ENCODE peak calls at places on chromosomes 11 and 22, in ten cellular contexts. B, P, R, H, W, V, O, K, C and Q are unnamed samples.
A peak's percentile ranks its signal among the peaks of the same experiment; 100 is the strongest.

GRCh38 chr11:2077061-2077802 is 62.0 kb downstream of the IGF2 start:
- DNase-seq in B (no peak), P (no peak), R (no peak), H (no peak), W (no peak), V (peak; percentile 58), O (no peak), K (peak; percentile 32), C (peak; percentile 22), Q (no peak)

GRCh38 chr11:31770011-31770410 is 41.1 kb downstream of the PAX6 start:
- DNase-seq in B (no peak), P (no peak), R (no peak), H (no peak), W (no peak), V (no peak), O (no peak), K (no peak), C (no peak), Q (no peak)

GRCh38 chr11:9754041-9754471 is 90.2 kb downstream of the SWAP70 start:
- DNase-seq in B (no peak), P (no peak), R (no peak), H (no peak), W (no peak), V (no peak), O (no peak), K (peak; percentile 26), C (peak; percentile 39), Q (no peak)

GRCh38 chr11:31779268-31779879 is 31.7 kb downstream of the PAX6 start:
- DNase-seq in B (peak; percentile 50), P (no peak), R (no peak), H (no peak), W (no peak), V (no peak), O (no peak), K (no peak), C (peak; percentile 73), Q (no peak)

GRCh38 chr11:107307991-107308390 is 149.6 kb downstream of the CWF19L2 start:
- DNase-seq in B (no peak), P (no peak), R (no peak), H (no peak), W (no peak), V (no peak), O (no peak), K (no peak), C (no peak), Q (no peak)

GRCh38 chr11:85947431-85948272 is 92.5 kb downstream of the CCDC83 start:
- DNase-seq in B (peak; percentile 69), P (no peak), R (no peak), H (no peak), W (no peak), V (peak; percentile 43), O (no peak), K (peak; percentile 67), C (peak; percentile 94), Q (peak; percentile 49)

GRCh38 chr11:47348859-47349258 is 3.6 kb downstream of the MYBPC3 start:
- DNase-seq in B (no peak), P (no peak), R (no peak), H (no peak), W (peak; percentile 36), V (peak; percentile 12), O (no peak), K (no peak), C (peak; percentile 18), Q (no peak)

GRCh38 chr22:45031629-45032403 is 22.0 kb upstream of the PHF21B start:
- DNase-seq in B (no peak), P (no peak), R (no peak), H (no peak), W (no peak), V (no peak), O (no peak), K (no peak), C (no peak), Q (no peak)

GRCh38 chr11:78050964-78051831 is 12.5 kb upstream of the THRSP start:
- DNase-seq in B (no peak), P (no peak), R (no peak), H (no peak), W (peak; percentile 50), V (no peak), O (no peak), K (no peak), C (peak; percentile 55), Q (no peak)

GRCh38 chr11:23749762-23750430 is 747.0 kb upstream of the LUZP2 start:
- DNase-seq in B (no peak), P (no peak), R (no peak), H (no peak), W (no peak), V (no peak), O (no peak), K (no peak), C (no peak), Q (no peak)

GRCh38 chr11:68506908-68507307 is 46.4 kb downstream of the PPP6R3 start:
- DNase-seq in B (no peak), P (no peak), R (no peak), H (no peak), W (no peak), V (no peak), O (no peak), K (no peak), C (no peak), Q (no peak)
- TF ChIP-seq CTCF in B (no peak), P (no peak), R (no peak), H (no peak), W (no peak), V (no peak), O (no peak), K (peak; percentile 25), C (peak; percentile 18), Q (no peak)

DNA sequence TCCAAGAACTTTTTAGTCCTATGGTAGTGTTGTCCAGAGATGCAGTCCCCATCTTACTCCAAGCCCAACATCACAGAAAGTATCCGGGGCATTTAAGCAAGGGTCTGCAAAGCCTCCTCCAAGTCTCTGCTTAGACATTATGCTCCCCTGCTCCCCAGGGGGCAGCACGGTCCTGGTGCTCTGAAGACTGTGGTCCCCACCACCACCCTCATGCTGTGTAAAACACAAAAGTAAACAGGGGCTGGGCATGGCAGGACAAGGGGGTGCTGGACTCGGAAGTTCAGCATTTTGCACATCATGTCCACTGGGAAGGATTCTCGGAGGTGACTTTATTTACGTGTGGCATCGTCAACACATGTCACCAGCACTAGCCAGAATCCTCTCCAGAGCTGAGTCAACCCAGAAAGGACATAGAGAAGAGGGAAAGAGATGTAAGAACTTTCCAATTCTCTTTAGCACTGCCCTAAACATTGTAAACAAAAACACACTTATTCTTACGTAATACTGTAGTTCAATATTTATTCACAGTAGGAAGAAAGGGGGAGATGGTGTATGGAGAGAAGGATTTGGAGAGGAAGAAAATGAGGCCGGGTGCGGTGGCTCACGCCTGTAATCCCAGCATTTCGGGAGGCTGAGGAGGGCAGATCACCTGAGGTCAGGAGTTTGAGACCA is 37.7 kb downstream of the TCIRG1 start:
- DNase-seq in B (no peak), P (no peak), R (peak; percentile 28), H (no peak), W (no peak), V (peak; percentile 29), O (no peak), K (no peak), C (no peak), Q (no peak)
- TF ChIP-seq CTCF in B (no peak), P (no peak), R (no peak), H (no peak), W (no peak), V (no peak), O (no peak), K (peak; percentile 36), C (peak; percentile 11), Q (no peak)

GRCh38 chr22:50189184-50189848 is 3.6 kb downstream of the TRABD start:
- DNase-seq in B (no peak), P (peak; percentile 44), R (no peak), H (no peak), W (no peak), V (no peak), O (no peak), K (no peak), C (no peak), Q (no peak)

GRCh38 chr22:50191041-50191740 is 5.5 kb downstream of the TRABD start:
- DNase-seq in B (no peak), P (peak; percentile 41), R (no peak), H (no peak), W (no peak), V (no peak), O (peak; percentile 76), K (no peak), C (no peak), Q (peak; percentile 50)

GRCh38 chr22:50192056-50192824 is 6.5 kb downstream of the TRABD start:
- DNase-seq in B (no peak), P (peak; percentile 10), R (no peak), H (no peak), W (no peak), V (no peak), O (no peak), K (no peak), C (no peak), Q (no peak)

GRCh38 chr22:50189849-50190181 is 4.1 kb downstream of the TRABD start:
- DNase-seq in B (no peak), P (no peak), R (no peak), H (no peak), W (no peak), V (no peak), O (no peak), K (no peak), C (peak; percentile 30), Q (no peak)

GRCh38 chr22:50190182-50190951 is 4.7 kb downstream of the TRABD start:
- DNase-seq in B (no peak), P (peak; percentile 80), R (no peak), H (peak; percentile 72), W (peak; percentile 68), V (peak; percentile 80), O (peak; percentile 74), K (peak; percentile 47), C (peak; percentile 59), Q (peak; percentile 87)
- TF ChIP-seq CTCF in B (peak; percentile 43), P (no peak), R (no peak), H (peak; percentile 33), W (no peak), V (peak; percentile 57), O (peak; percentile 42), K (peak; percentile 46), C (peak; percentile 48), Q (no peak)

GRCh38 chr11:607020-607780 is 8.6 kb downstream of the IRF7 start:
- DNase-seq in B (no peak), P (no peak), R (no peak), H (no peak), W (no peak), V (no peak), O (no peak), K (no peak), C (no peak), Q (no peak)

GRCh38 chr11:605286-606129 is 10.2 kb downstream of the IRF7 start:
- DNase-seq in B (no peak), P (no peak), R (no peak), H (no peak), W (no peak), V (no peak), O (no peak), K (no peak), C (no peak), Q (no peak)

GRCh38 chr11:606245-606644 is 9.5 kb downstream of the IRF7 start:
- DNase-seq in B (no peak), P (no peak), R (no peak), H (peak; percentile 80), W (no peak), V (no peak), O (no peak), K (no peak), C (peak; percentile 43), Q (no peak)

GRCh38 chr11:601573-602245 is 14.0 kb downstream of the IRF7 start:
- DNase-seq in B (no peak), P (no peak), R (no peak), H (no peak), W (no peak), V (no peak), O (no peak), K (no peak), C (no peak), Q (no peak)

GRCh38 chr11:603154-603553 is 12.6 kb downstream of the IRF7 start:
- DNase-seq in B (no peak), P (no peak), R (no peak), H (no peak), W (no peak), V (no peak), O (no peak), K (no peak), C (no peak), Q (no peak)
- TF ChIP-seq CTCF in B (no peak), P (no peak), R (no peak), H (no peak), W (no peak), V (no peak), O (no peak), K (no peak), C (no peak), Q (no peak)